ENCODE peak calls at places on chromosomes 16 and 17, in seven cellular contexts. W, E, R, C, O, L and M are unnamed samples.

GRCh38 chr16:3810198-3810664 is 70.3 kb downstream of the CREBBP start:
- DNase-seq in W (no peak), E (no peak), R (no peak), C (no peak), O (peak), L (no peak), M (no peak)

GRCh38 chr16:75250809-75251279 is 580 bp downstream of the BCAR1 start:
- DNase-seq in W (no peak), E (no peak), R (no peak), C (peak), O (no peak), L (peak), M (no peak)

GRCh38 chr17:83119987-83120864 is 40.8 kb downstream of the METRNL start:
- DNase-seq in W (no peak), E (no peak), R (no peak), C (peak), O (peak), L (peak), M (peak)

GRCh38 chr16:57614546-57615343 is 13.7 kb upstream of the ADGRG1 start:
- DNase-seq in W (no peak), E (peak), R (peak), C (no peak), O (no peak), L (no peak), M (peak)

GRCh38 chr16:15575293-15576049 is 67.5 kb downstream of the MARF1 start:
- DNase-seq in W (no peak), E (no peak), R (no peak), C (no peak), O (no peak), L (no peak), M (no peak)

GRCh38 chr16:10362077-10362863 is 23.6 kb upstream of the ATF7IP2 start:
- DNase-seq in W (no peak), E (no peak), R (no peak), C (no peak), O (peak), L (no peak), M (peak)

GRCh38 chr17:10120749-10121148 is 77.7 kb downstream of the GAS7 start:
- DNase-seq in W (no peak), E (peak), R (no peak), C (no peak), O (no peak), L (no peak), M (no peak)

GRCh38 chr17:80183581-80184422 is 14.0 kb downstream of the CARD14 start:
- DNase-seq in W (no peak), E (no peak), R (no peak), C (no peak), O (no peak), L (peak), M (no peak)

GRCh38 chr17:18946536-18946935 is 5.4 kb upstream of the SLC5A10 start:
- DNase-seq in W (no peak), E (no peak), R (no peak), C (no peak), O (no peak), L (no peak), M (no peak)

GRCh38 chr16:59543641-59544040 is 809.5 kb upstream of the GOT2 start:
- DNase-seq in W (no peak), E (no peak), R (no peak), C (no peak), O (no peak), L (no peak), M (no peak)

GRCh38 chr16:79287424-79287917 is 313.1 kb downstream of the MAF start:
- DNase-seq in W (no peak), E (no peak), R (no peak), C (no peak), O (no peak), L (no peak), M (no peak)

GRCh38 chr17:31534223-31534888 is 142.9 kb downstream of the RAB11FIP4 start:
- DNase-seq in W (no peak), E (no peak), R (no peak), C (no peak), O (no peak), L (no peak), M (peak)

GRCh38 chr17:42275527-42276358 is 448 bp downstream of the STAT5B start:
- DNase-seq in W (no peak), E (no peak), R (peak), C (peak), O (no peak), L (peak), M (peak)

GRCh38 chr17:41659813-41660212 is 28.9 kb upstream of the EIF1 start:
- DNase-seq in W (no peak), E (no peak), R (no peak), C (no peak), O (no peak), L (no peak), M (no peak)

GRCh38 chr17:50725769-50726655 is 6.6 kb downstream of the LUC7L3 start:
- DNase-seq in W (no peak), E (no peak), R (no peak), C (no peak), O (no peak), L (no peak), M (no peak)

GRCh38 chr16:69107311-69107962 is 2.0 kb downstream of the HAS3 start:
- DNase-seq in W (no peak), E (peak), R (no peak), C (peak), O (no peak), L (peak), M (peak)

GRCh38 chr16:69109486-69110270 is 4.2 kb downstream of the HAS3 start:
- DNase-seq in W (no peak), E (peak), R (no peak), C (no peak), O (no peak), L (peak), M (peak)

GRCh38 chr16:69106491-69107291 is 1.2 kb downstream of the HAS3 start:
- DNase-seq in W (no peak), E (peak), R (no peak), C (peak), O (no peak), L (peak), M (peak)

GRCh38 chr16:69108905-69109252 is 3.4 kb downstream of the HAS3 start:
- DNase-seq in W (no peak), E (peak), R (no peak), C (no peak), O (no peak), L (no peak), M (peak)

DNA sequence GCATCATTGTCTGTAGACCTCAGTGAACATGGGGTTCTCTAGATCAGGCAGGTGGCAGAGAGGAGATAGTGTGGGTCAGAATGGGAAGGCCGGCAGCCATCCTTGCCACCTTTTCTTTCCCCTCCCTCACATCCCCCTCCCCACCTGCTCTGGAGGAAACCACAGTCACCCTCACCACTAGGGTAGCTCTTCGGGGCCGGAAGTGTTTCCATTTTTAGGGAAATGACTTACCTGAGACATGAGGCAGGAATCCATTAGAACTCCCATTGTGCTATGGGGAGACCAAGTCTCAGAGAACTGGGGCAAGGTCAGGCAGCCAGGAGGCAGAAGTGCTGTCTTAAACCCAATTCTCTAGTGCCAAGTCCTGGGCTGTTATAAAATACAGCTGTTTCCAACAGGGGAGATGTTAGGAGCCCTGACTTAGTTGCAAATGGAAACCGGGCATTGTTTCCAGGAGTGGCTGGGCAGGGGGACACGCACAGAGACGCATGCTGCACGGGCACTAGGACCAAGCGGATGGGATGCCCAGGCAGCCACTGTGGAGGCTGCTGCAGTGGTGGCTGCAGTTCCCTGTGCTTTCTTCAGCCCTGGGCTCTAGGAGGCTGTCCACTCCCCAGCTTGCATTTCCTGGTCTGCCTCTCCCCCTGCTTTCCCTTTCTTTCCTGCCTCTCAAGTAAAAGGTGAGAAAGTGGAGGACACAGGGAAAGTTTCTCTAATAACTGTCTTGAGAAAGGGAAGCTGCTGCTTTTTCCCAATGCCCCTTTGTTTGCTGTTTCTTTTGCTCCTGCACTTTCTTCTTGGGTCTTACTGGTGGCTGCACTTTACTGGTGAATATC is 2.8 kb downstream of the HAS3 start:
- DNase-seq in W (no peak), E (peak), R (no peak), C (no peak), O (no peak), L (no peak), M (peak)
- TF ChIP-seq POLR2AphosphoS5 in W (no peak), E (no peak), R (no peak), C (no peak), O (no peak), L (no peak), M (no peak)

DNA sequence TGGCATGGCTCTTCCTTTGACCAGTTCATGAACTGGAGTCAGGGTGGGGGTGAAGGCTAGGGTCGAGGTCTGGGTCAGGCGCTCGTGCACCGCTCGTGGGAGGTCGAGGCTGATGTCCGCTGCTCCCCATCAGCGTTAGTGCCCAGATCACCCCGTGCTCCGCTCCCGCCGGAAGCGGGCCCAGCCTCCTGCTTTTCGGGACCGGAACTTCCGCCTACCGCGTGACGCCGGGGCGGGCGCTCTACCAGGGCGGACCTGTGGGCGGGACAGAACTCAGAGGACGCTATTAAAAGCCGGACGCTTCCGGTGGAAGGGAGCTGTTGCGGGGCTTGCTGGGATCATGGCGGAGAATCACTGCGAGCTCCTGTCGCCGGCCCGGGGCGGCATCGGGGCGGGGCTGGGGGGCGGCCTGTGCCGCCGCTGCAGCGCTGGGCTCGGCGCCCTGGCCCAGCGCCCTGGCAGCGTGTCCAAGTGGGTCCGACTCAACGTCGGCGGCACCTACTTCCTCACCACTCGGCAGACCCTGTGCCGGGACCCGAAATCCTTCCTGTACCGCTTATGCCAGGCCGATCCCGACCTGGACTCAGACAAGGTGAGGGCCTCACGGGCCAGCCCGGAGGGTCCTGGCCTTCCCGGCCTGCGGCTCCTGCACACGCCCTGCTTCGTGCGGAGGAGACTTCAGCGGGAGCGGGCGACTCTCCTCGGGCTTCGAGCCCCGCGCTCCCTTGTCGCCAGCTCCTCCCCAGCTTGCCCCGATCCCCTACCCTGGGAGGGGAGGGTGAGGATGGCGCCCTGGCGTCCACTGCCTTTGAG is at the start of gene KCTD5:
- DNase-seq in W (peak), E (peak), R (peak), C (peak), O (peak), L (peak), M (peak)
- H3K4me3 ChIP-seq in W (peak), E (peak), R (peak), C (peak), O (peak), L (peak), M (peak)

DNA sequence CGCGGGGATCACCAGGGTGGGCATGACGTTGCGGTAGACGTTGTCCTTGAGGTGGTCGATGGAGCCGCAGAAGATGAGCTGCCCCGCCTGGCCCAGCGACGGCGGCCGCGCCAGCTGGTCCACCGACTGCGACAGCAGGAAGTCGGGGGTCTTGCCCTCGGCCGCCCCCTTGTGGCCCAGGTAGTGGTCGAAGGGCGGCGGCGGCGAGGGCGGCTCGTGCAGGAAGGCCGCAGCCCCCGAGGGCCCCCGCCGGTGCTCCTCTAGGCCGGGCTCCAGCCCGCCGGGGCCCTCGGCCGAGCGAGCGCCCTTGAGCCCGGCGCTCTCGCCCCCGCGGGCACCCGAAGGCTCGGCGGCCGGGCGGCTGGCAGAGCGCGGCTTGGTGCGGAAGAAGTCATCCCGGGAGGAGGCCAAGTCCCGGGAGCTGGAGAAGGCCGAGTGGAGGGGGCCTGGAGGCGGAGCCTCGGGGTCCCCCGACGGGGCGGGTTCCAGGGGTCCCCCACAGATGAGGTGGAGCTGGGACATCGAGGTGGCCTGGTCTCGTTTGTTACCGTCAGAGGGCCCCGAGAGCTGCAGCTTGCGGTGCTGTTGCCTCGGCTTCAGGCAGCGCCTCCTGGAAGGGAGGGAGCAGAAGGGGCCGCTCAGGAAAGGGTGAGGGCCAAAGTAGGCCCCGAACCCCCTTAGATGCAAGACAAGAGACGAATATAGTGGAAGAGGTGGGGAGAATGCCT is 8.9 kb downstream of the FAM171A2 start:
- DNase-seq in W (no peak), E (no peak), R (no peak), C (peak), O (no peak), L (peak), M (peak)
- TF ChIP-seq POLR2AphosphoS5 in W (no peak), E (no peak), R (no peak), C (no peak), O (no peak), L (no peak), M (peak)

GRCh38 chr17:74971069-74971841 is 1.3 kb downstream of the HID1 start:
- DNase-seq in W (no peak), E (no peak), R (no peak), C (no peak), O (no peak), L (no peak), M (no peak)
- H3K4me3 ChIP-seq in W (peak), E (peak), R (peak), C (peak), O (no peak), L (peak), M (peak)

GRCh38 chr17:34156741-34157589 is 98.1 kb upstream of the CCL2 start:
- DNase-seq in W (no peak), E (no peak), R (no peak), C (no peak), O (no peak), L (peak), M (no peak)
- TF ChIP-seq POLR2AphosphoS5 in W (no peak), E (no peak), R (no peak), C (no peak), O (no peak), L (no peak), M (no peak)

GRCh38 chr17:2749058-2749783 is at the start of gene CCDC92B:
- DNase-seq in W (no peak), E (no peak), R (no peak), C (no peak), O (no peak), L (peak), M (no peak)
- H3K4me3 ChIP-seq in W (peak), E (peak), R (no peak), C (peak), O (no peak), L (peak), M (no peak)

DNA sequence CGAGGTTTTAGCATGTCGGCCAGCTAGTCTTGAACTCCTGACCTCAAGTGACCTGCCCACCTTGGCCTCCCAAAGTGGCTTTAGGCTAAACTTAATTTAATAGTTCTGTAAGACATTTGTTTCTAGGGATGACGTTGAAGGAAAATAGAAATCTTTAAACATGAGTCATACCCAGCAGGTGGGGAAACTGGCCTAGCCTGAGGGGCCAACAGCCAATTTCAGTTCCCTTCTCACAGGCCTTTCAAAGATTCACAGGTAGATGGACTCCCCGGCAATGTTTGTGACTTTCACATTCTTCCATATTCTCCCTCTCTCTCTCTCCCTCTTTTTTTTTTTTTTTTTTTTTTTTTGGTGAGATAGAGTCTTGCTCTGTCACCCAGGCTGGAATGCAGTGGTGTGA is 18.1 kb upstream of the ITPRIPL2 start:
- DNase-seq in W (no peak), E (no peak), R (no peak), C (no peak), O (no peak), L (no peak), M (no peak)
- TF ChIP-seq POLR2AphosphoS5 in W (no peak), E (no peak), R (no peak), C (no peak), O (no peak), L (no peak), M (no peak)